ENCODE peak calls at places on chromosomes 11 and 22, in ten cellular contexts. Q is IMR-90; H is CD4-positive, alpha-beta T cell; R is sigmoid colon; T is chondrocyte; M is nephron progenitor cell; F is fibroblast of mammary gland; U is adrenal gland; P is epithelial cell of esophagus; Z is AG09309. C is an unnamed sample.
A peak's percentile ranks its signal among the peaks of the same experiment; 100 is the strongest.

GRCh38 chr22:43474161-43475101 is 62.6 kb downstream of the MPPED1 start:
- DNase-seq in Q (no peak), H (no peak), R (no peak), T (no peak), M (peak; percentile 35), F (no peak), U (no peak), P (no peak), Z (no peak), C (no peak)

GRCh38 chr11:7353100-7353499 is 101.4 kb downstream of the SYT9 start:
- DNase-seq in Q (no peak), H (no peak), R (no peak), T (no peak), M (peak; percentile 8), F (peak; percentile 24), U (no peak), P (peak; percentile 62), Z (no peak), C (peak; percentile 3)

GRCh38 chr11:65503606-65503922 is 4.7 kb downstream of the MALAT1 start:
- DNase-seq in Q (peak; percentile 33), H (no peak), R (no peak), T (no peak), M (no peak), F (no peak), U (peak; percentile 5), P (no peak), Z (no peak), C (no peak)

GRCh38 chr11:73376803-73377629 is 817 bp downstream of the RELT start:
- DNase-seq in Q (peak; percentile 72), H (peak; percentile 51), R (peak; percentile 78), T (no peak), M (peak; percentile 45), F (peak; percentile 78), U (peak; percentile 60), P (peak; percentile 80), Z (peak; percentile 69), C (peak; percentile 48)

GRCh38 chr11:37946155-37946766 is 1348.2 kb upstream of the RAG2 start:
- DNase-seq in Q (peak; percentile 27), H (no peak), R (no peak), T (no peak), M (peak; percentile 35), F (peak; percentile 30), U (peak; percentile 19), P (peak; percentile 65), Z (no peak), C (peak; percentile 30)

GRCh38 chr11:43649501-43649900 is 31.0 kb upstream of the HSD17B12 start:
- DNase-seq in Q (no peak), H (no peak), R (no peak), T (no peak), M (no peak), F (no peak), U (no peak), P (no peak), Z (no peak), C (no peak)

GRCh38 chr22:44406581-44407403 is 91.2 kb downstream of the RTL6 start:
- DNase-seq in Q (peak; percentile 12), H (no peak), R (peak; percentile 22), T (peak; percentile 38), M (no peak), F (no peak), U (no peak), P (peak; percentile 47), Z (peak; percentile 2), C (no peak)

GRCh38 chr11:1844221-1845094 is 5.7 kb downstream of the TNNI2 start:
- DNase-seq in Q (no peak), H (no peak), R (no peak), T (no peak), M (no peak), F (peak; percentile 25), U (peak; percentile 90), P (peak; percentile 20), Z (no peak), C (no peak)

GRCh38 chr11:64331569-64332371 is 8.2 kb upstream of the CCDC88B start:
- DNase-seq in Q (peak; percentile 87), H (peak; percentile 47), R (peak; percentile 76), T (peak; percentile 81), M (no peak), F (peak; percentile 95), U (peak; percentile 96), P (peak; percentile 93), Z (peak; percentile 63), C (no peak)
- TF ChIP-seq CTCF in Q (peak; percentile 69), H (peak; percentile 8), R (peak; percentile 8), T (peak; percentile 72), M (peak; percentile 13), F (peak; percentile 77), U (peak; percentile 75), P (peak; percentile 81), Z (peak; percentile 84), C (peak; percentile 45)

GRCh38 chr11:68948948-68949347 is 31.8 kb downstream of the MRGPRD start:
- DNase-seq in Q (no peak), H (no peak), R (no peak), T (no peak), M (no peak), F (no peak), U (no peak), P (no peak), Z (no peak), C (no peak)

GRCh38 chr11:68948496-68948895 is 32.3 kb downstream of the MRGPRD start:
- DNase-seq in Q (peak; percentile 50), H (no peak), R (no peak), T (no peak), M (no peak), F (no peak), U (no peak), P (no peak), Z (no peak), C (no peak)

GRCh38 chr11:68950776-68951175 is 30.0 kb downstream of the MRGPRD start:
- DNase-seq in Q (no peak), H (no peak), R (no peak), T (no peak), M (no peak), F (no peak), U (no peak), P (no peak), Z (no peak), C (peak; percentile 22)

GRCh38 chr11:68947151-68947550 is 33.6 kb downstream of the MRGPRD start:
- DNase-seq in Q (no peak), H (no peak), R (no peak), T (no peak), M (no peak), F (no peak), U (no peak), P (no peak), Z (no peak), C (no peak)

GRCh38 chr11:68950268-68950667 is 30.5 kb downstream of the MRGPRD start:
- DNase-seq in Q (no peak), H (no peak), R (no peak), T (no peak), M (no peak), F (peak; percentile 17), U (no peak), P (peak; percentile 20), Z (no peak), C (peak; percentile 16)
- TF ChIP-seq CTCF in Q (peak; percentile 26), H (no peak), R (peak; percentile 37), T (peak; percentile 73), M (peak; percentile 14), F (peak; percentile 31), U (no peak), P (peak; percentile 53), Z (peak; percentile 41), C (peak; percentile 53)

GRCh38 chr11:2857276-2857675 is 28.3 kb downstream of the CDKN1C start:
- DNase-seq in Q (no peak), H (no peak), R (no peak), T (no peak), M (no peak), F (no peak), U (no peak), P (no peak), Z (no peak), C (no peak)
- TF ChIP-seq CTCF in Q (no peak), H (no peak), R (no peak), T (no peak), M (no peak), F (no peak), U (no peak), P (no peak), Z (no peak), C (no peak)

GRCh38 chr11:102783720-102784119 is 3.3 kb upstream of the MMP10 start:
- DNase-seq in Q (no peak), H (no peak), R (no peak), T (no peak), M (no peak), F (no peak), U (no peak), P (peak; percentile 98), Z (no peak), C (no peak)

GRCh38 chr11:102784380-102784779 is 4.0 kb upstream of the MMP10 start:
- DNase-seq in Q (no peak), H (no peak), R (no peak), T (no peak), M (no peak), F (no peak), U (no peak), P (no peak), Z (no peak), C (no peak)

GRCh38 chr11:102776454-102776853 is 4.0 kb downstream of the MMP10 start:
- DNase-seq in Q (no peak), H (no peak), R (no peak), T (no peak), M (no peak), F (no peak), U (no peak), P (peak; percentile 94), Z (no peak), C (no peak)

GRCh38 chr11:102783016-102783415 is 2.6 kb upstream of the MMP10 start:
- DNase-seq in Q (no peak), H (no peak), R (no peak), T (no peak), M (no peak), F (no peak), U (no peak), P (peak; percentile 75), Z (no peak), C (no peak)

DNA sequence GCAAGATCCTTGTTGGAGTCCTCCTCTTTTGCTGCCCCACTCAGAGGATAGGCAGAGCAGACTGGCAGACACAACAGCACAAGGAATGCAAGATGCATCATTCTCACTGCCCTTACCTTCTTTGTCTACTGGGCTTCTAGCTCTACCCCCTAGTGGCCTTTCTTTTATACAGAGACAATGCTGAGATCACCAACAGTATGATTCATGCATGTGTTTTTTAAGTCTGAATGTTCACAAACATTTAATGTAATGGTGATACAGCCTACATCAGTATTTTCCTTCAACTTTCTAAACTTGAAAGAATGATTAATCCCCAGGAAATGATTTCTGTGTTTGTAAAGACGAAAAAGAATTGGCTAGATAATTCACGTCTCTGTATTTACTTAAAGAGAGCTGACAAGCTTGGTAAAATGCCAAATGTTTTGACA is at the start of gene MMP10:
- DNase-seq in Q (peak; percentile 74), H (no peak), R (no peak), T (no peak), M (no peak), F (peak; percentile 74), U (no peak), P (peak; percentile 91), Z (no peak), C (no peak)
- TF ChIP-seq CTCF in Q (peak; percentile 55), H (no peak), R (no peak), T (peak; percentile 74), M (peak; percentile 25), F (peak; percentile 70), U (peak; percentile 8), P (peak; percentile 62), Z (peak; percentile 65), C (peak; percentile 63)

C was measured in neural crest cell.